ENCODE peak calls at places on chromosomes 5 and 9, in six cellular contexts. One of them, this sample, is unnamed.

GRCh38 chr5:56161927-56162326 is 71.2 kb downstream of the ANKRD55 start:
- DNase-seq in OCI-LY7: no peak
- DNase-seq in fibroblast of lung: no peak
- DNase-seq in neural crest cell: no peak
- DNase-seq in left ventricle myocardium inferior: no peak
- DNase-seq in brain microvascular endothelial cell: no peak
- DNase-seq in this sample: no peak

GRCh38 chr5:57174850-57175525 is 1.1 kb downstream of the GPBP1 start:
- DNase-seq in OCI-LY7: no peak
- DNase-seq in left ventricle myocardium inferior: no peak
- DNase-seq in fibroblast of lung: no peak
- DNase-seq in brain microvascular endothelial cell: no peak
- DNase-seq in neural crest cell: no peak
- DNase-seq in this sample: no peak

GRCh38 chr5:142404046-142404477 is 79.2 kb upstream of the SPRY4 start:
- DNase-seq in brain microvascular endothelial cell: peak
- DNase-seq in left ventricle myocardium inferior: no peak
- DNase-seq in fibroblast of lung: no peak
- DNase-seq in neural crest cell: no peak
- DNase-seq in OCI-LY7: no peak
- DNase-seq in this sample: no peak

GRCh38 chr5:55226934-55227737 is at the start of gene MCIDAS:
- DNase-seq in neural crest cell: peak
- DNase-seq in left ventricle myocardium inferior: peak
- DNase-seq in fibroblast of lung: no peak
- DNase-seq in brain microvascular endothelial cell: no peak
- DNase-seq in OCI-LY7: peak
- DNase-seq in this sample: peak

GRCh38 chr5:113447651-113448050 is 12.9 kb upstream of the TSSK1B start:
- DNase-seq in neural crest cell: peak
- DNase-seq in OCI-LY7: no peak
- DNase-seq in fibroblast of lung: peak
- DNase-seq in left ventricle myocardium inferior: no peak
- DNase-seq in brain microvascular endothelial cell: no peak
- DNase-seq in this sample: no peak

GRCh38 chr9:137222190-137223077 is at the start of gene RNF208:
- DNase-seq in fibroblast of lung: no peak
- DNase-seq in left ventricle myocardium inferior: no peak
- DNase-seq in brain microvascular endothelial cell: no peak
- DNase-seq in neural crest cell: no peak
- DNase-seq in OCI-LY7: no peak
- DNase-seq in this sample: no peak

GRCh38 chr5:177592010-177592834 is at the start of gene TMED9:
- DNase-seq in brain microvascular endothelial cell: peak
- DNase-seq in OCI-LY7: peak
- DNase-seq in fibroblast of lung: peak
- DNase-seq in neural crest cell: peak
- DNase-seq in left ventricle myocardium inferior: peak
- DNase-seq in this sample: peak

GRCh38 chr5:82859439-82860140 is 217.6 kb downstream of the TMEM167A start:
- DNase-seq in brain microvascular endothelial cell: no peak
- DNase-seq in left ventricle myocardium inferior: no peak
- DNase-seq in neural crest cell: no peak
- DNase-seq in fibroblast of lung: peak
- DNase-seq in OCI-LY7: no peak
- DNase-seq in this sample: no peak

GRCh38 chr5:113663879-113664278 is 150.4 kb downstream of the YTHDC2 start:
- DNase-seq in neural crest cell: peak
- DNase-seq in left ventricle myocardium inferior: peak
- DNase-seq in brain microvascular endothelial cell: peak
- DNase-seq in OCI-LY7: peak
- DNase-seq in fibroblast of lung: peak
- DNase-seq in this sample: peak

GRCh38 chr5:146048994-146049703 is 56.2 kb downstream of the PLAC8L1 start:
- DNase-seq in OCI-LY7: peak
- DNase-seq in neural crest cell: peak
- DNase-seq in fibroblast of lung: peak
- DNase-seq in left ventricle myocardium inferior: no peak
- DNase-seq in brain microvascular endothelial cell: peak
- DNase-seq in this sample: peak

GRCh38 chr5:150318613-150319483 is 16.1 kb upstream of the ARSI start:
- DNase-seq in left ventricle myocardium inferior: no peak
- DNase-seq in brain microvascular endothelial cell: no peak
- DNase-seq in fibroblast of lung: no peak
- DNase-seq in neural crest cell: no peak
- DNase-seq in OCI-LY7: no peak
- DNase-seq in this sample: no peak

GRCh38 chr5:172410160-172410559 is 44.2 kb downstream of the SH3PXD2B start:
- DNase-seq in fibroblast of lung: peak
- DNase-seq in OCI-LY7: no peak
- DNase-seq in brain microvascular endothelial cell: peak
- DNase-seq in neural crest cell: no peak
- DNase-seq in left ventricle myocardium inferior: no peak
- DNase-seq in this sample: no peak

GRCh38 chr5:132459983-132460834 is 30.4 kb downstream of the IRF1 start:
- DNase-seq in neural crest cell: no peak
- DNase-seq in brain microvascular endothelial cell: no peak
- DNase-seq in left ventricle myocardium inferior: peak
- DNase-seq in fibroblast of lung: no peak
- DNase-seq in OCI-LY7: peak
- DNase-seq in this sample: no peak

GRCh38 chr5:59725393-59725768 is 168.1 kb downstream of the PDE4D start:
- DNase-seq in fibroblast of lung: peak
- DNase-seq in OCI-LY7: no peak
- DNase-seq in left ventricle myocardium inferior: no peak
- DNase-seq in brain microvascular endothelial cell: no peak
- DNase-seq in neural crest cell: no peak
- DNase-seq in this sample: no peak

GRCh38 chr5:73901455-73901854 is 275.5 kb downstream of the ARHGEF28 start:
- DNase-seq in neural crest cell: no peak
- DNase-seq in fibroblast of lung: no peak
- DNase-seq in OCI-LY7: peak
- DNase-seq in brain microvascular endothelial cell: no peak
- DNase-seq in left ventricle myocardium inferior: no peak
- DNase-seq in this sample: no peak

GRCh38 chr9:126111556-126111955 is 215.1 kb upstream of the MVB12B start:
- DNase-seq in OCI-LY7: no peak
- DNase-seq in neural crest cell: no peak
- DNase-seq in left ventricle myocardium inferior: no peak
- DNase-seq in brain microvascular endothelial cell: no peak
- DNase-seq in fibroblast of lung: no peak
- DNase-seq in this sample: no peak

GRCh38 chr9:6873862-6874261 is 116.1 kb downstream of the KDM4C start:
- DNase-seq in fibroblast of lung: peak
- DNase-seq in neural crest cell: no peak
- DNase-seq in brain microvascular endothelial cell: peak
- DNase-seq in left ventricle myocardium inferior: no peak
- DNase-seq in OCI-LY7: no peak
- DNase-seq in this sample: no peak

GRCh38 chr9:109436071-109436470 is 62.0 kb downstream of the PTPN3 start:
- DNase-seq in OCI-LY7: no peak
- DNase-seq in fibroblast of lung: no peak
- DNase-seq in brain microvascular endothelial cell: no peak
- DNase-seq in left ventricle myocardium inferior: no peak
- DNase-seq in neural crest cell: no peak
- DNase-seq in this sample: no peak

GRCh38 chr9:133354766-133355165 is 1.5 kb downstream of the SURF1 start:
- DNase-seq in left ventricle myocardium inferior: no peak
- DNase-seq in fibroblast of lung: no peak
- DNase-seq in OCI-LY7: no peak
- DNase-seq in brain microvascular endothelial cell: no peak
- DNase-seq in neural crest cell: no peak
- DNase-seq in this sample: no peak

GRCh38 chr9:133356391-133357091 is at the start of the genes SURF1 and SURF2:
- DNase-seq in OCI-LY7: peak
- DNase-seq in neural crest cell: peak
- DNase-seq in fibroblast of lung: peak
- DNase-seq in brain microvascular endothelial cell: peak
- DNase-seq in left ventricle myocardium inferior: peak
- DNase-seq in this sample: peak

GRCh38 chr9:133353548-133353947 is 2.7 kb downstream of the SURF1 start:
- DNase-seq in fibroblast of lung: no peak
- DNase-seq in left ventricle myocardium inferior: no peak
- DNase-seq in neural crest cell: no peak
- DNase-seq in OCI-LY7: no peak
- DNase-seq in brain microvascular endothelial cell: no peak
- DNase-seq in this sample: no peak

GRCh38 chr9:133357656-133358055 is 1.3 kb downstream of the SURF2 start:
- DNase-seq in OCI-LY7: no peak
- DNase-seq in neural crest cell: no peak
- DNase-seq in brain microvascular endothelial cell: no peak
- DNase-seq in left ventricle myocardium inferior: no peak
- DNase-seq in fibroblast of lung: no peak
- DNase-seq in this sample: no peak

DNA sequence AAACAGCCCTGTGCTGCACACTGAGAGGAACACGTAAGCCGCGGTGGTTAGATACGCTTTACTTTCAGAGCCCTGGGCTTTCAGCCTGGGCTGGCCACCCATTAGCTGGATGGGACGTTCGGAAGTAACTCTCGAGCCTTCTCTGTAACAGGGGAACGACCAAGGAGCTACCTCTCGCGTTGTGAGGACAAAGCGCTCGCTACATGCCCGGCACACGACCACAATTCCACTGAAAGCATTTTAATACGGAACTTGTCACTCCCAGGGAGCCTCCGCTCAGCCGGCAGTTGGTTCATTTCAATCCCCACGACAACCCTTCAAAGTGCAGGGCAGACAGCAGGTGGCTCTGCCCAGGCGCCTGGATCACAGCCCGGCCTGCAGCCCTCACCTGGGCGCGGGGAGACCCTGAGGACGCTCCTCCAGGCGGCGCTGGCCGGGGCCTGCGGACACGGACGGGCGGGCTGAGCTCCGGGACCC is 368 bp downstream of the SURF1 start:
- DNase-seq in OCI-LY7: peak
- DNase-seq in neural crest cell: no peak
- DNase-seq in left ventricle myocardium inferior: no peak
- DNase-seq in brain microvascular endothelial cell: no peak
- DNase-seq in fibroblast of lung: no peak
- DNase-seq in this sample: no peak
- TF ChIP-seq CTCF in OCI-LY7: peak
- TF ChIP-seq CTCF in neural crest cell: no peak
- TF ChIP-seq CTCF in left ventricle myocardium inferior: no peak
- TF ChIP-seq CTCF in brain microvascular endothelial cell: no peak
- TF ChIP-seq CTCF in fibroblast of lung: no peak
- TF ChIP-seq CTCF in this sample: peak

GRCh38 chr9:27573699-27574265 is 501 bp upstream of the C9orf72 start:
- DNase-seq in OCI-LY7: peak
- DNase-seq in neural crest cell: peak
- DNase-seq in left ventricle myocardium inferior: peak
- DNase-seq in fibroblast of lung: peak
- DNase-seq in brain microvascular endothelial cell: peak
- DNase-seq in this sample: peak
- TF ChIP-seq CTCF in OCI-LY7: no peak
- TF ChIP-seq CTCF in neural crest cell: peak
- TF ChIP-seq CTCF in left ventricle myocardium inferior: no peak
- TF ChIP-seq CTCF in fibroblast of lung: no peak
- TF ChIP-seq CTCF in brain microvascular endothelial cell: no peak
- TF ChIP-seq CTCF in this sample: no peak

DNA sequence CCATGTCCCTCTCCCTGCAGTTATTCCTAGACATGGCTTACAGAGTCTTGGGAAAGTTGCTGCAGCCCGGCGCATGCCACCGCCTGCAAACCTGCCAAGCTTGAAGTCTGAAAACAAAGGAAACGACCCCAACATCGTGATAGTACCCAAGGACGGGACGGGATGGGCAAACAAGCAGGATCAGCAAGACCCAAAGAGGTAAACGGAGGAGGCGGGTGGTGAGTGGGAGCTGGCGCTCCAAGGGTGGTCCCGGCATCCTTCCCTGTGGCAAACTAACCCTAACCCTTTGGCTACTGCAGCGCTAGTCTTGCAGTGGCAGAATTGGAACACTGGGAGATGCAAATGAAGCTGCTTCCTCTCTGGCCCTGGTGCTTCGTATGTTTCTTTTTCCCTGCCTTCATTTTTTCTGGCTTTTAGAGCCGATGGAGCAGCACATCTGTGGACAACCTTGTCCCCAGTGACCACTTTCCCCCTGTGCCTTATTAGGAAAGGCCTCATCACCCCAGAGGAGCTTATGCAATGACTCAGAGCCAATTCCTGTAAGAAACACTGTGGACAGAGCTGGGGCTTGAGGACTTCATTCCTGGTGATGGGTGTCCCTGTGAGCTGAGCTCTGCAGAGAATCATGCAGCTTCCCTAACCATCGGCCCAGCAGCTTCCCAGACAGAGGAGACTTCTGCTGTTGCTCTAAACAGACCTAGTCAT is 38.9 kb downstream of the PRRC2B start:
- DNase-seq in OCI-LY7: no peak
- DNase-seq in left ventricle myocardium inferior: no peak
- DNase-seq in brain microvascular endothelial cell: peak
- DNase-seq in neural crest cell: no peak
- DNase-seq in fibroblast of lung: peak
- DNase-seq in this sample: no peak
- TF ChIP-seq CTCF in OCI-LY7: no peak
- TF ChIP-seq CTCF in left ventricle myocardium inferior: no peak
- TF ChIP-seq CTCF in brain microvascular endothelial cell: peak
- TF ChIP-seq CTCF in neural crest cell: no peak
- TF ChIP-seq CTCF in fibroblast of lung: no peak
- TF ChIP-seq CTCF in this sample: no peak

DNA sequence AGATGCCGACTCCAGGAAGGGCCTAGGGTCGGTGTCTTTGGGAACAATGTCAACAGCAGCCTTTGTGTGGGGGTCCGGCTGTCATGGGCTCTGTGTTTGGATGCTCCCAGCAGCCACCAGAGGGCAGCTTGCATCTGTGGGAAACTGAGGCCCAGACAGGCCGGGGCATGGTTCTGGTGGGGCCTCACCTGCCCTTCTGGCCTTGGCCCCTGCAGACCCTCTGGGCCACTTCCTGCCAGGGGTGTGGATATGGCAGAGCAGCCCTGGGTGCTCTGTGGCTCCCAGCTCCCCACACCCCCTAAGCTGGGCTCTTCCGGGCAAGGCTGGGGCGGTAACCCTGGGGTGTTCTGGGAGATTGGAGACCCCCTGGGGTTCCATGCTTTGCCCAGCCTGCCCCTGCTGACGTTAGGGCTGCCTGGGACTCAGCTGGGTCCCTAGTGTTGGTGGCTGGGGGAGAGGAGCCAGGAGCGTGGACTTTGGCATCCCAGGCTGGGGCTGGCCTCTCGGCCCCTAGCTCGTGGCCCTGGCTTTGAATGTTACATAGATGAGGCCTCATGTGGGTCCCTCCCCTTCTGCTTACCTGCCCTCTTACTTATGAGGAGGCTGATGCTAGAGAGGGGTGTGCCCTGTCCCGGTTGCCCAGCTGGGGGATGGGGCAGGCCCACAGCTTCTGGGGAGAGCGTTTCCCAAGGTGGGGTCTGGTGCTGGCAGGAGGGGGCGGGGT is 38.3 kb downstream of the RXRA start:
- DNase-seq in neural crest cell: no peak
- DNase-seq in brain microvascular endothelial cell: no peak
- DNase-seq in OCI-LY7: peak
- DNase-seq in fibroblast of lung: no peak
- DNase-seq in left ventricle myocardium inferior: no peak
- DNase-seq in this sample: no peak
- TF ChIP-seq CTCF in neural crest cell: no peak
- TF ChIP-seq CTCF in brain microvascular endothelial cell: peak
- TF ChIP-seq CTCF in OCI-LY7: peak
- TF ChIP-seq CTCF in fibroblast of lung: no peak
- TF ChIP-seq CTCF in left ventricle myocardium inferior: peak
- TF ChIP-seq CTCF in this sample: peak

GRCh38 chr5:52710972-52711596 is 76.6 kb upstream of the ITGA1 start:
- DNase-seq in fibroblast of lung: peak
- DNase-seq in neural crest cell: no peak
- DNase-seq in brain microvascular endothelial cell: no peak
- DNase-seq in OCI-LY7: no peak
- DNase-seq in left ventricle myocardium inferior: no peak
- DNase-seq in this sample: no peak
- TF ChIP-seq CTCF in fibroblast of lung: no peak
- TF ChIP-seq CTCF in neural crest cell: no peak
- TF ChIP-seq CTCF in brain microvascular endothelial cell: no peak
- TF ChIP-seq CTCF in OCI-LY7: no peak
- TF ChIP-seq CTCF in left ventricle myocardium inferior: no peak
- TF ChIP-seq CTCF in this sample: no peak

This sample was measured in GM10248.